ENCODE peak calls at places on chromosomes 4 and X, in seven cellular contexts. O, J, N, M, E, X and F are unnamed samples.

GRCh38 chr4:86181585-86181984 is 178.3 kb downstream of the MAPK10 start:
- DNase-seq in O (no peak), J (no peak), N (no peak), M (no peak), E (no peak), X (no peak), F (no peak)

GRCh38 chr4:98658287-98659105 is at the start of gene TSPAN5:
- DNase-seq in O (peak), J (peak), N (peak), M (peak), E (peak), X (no peak), F (peak)

GRCh38 chr4:26330186-26330787 is 9.5 kb downstream of the RBPJ start:
- DNase-seq in O (peak), J (peak), N (no peak), M (peak), E (peak), X (no peak), F (no peak)

GRCh38 chr4:18397681-18398080 is 376.1 kb upstream of the LCORL start:
- DNase-seq in O (no peak), J (no peak), N (no peak), M (no peak), E (no peak), X (no peak), F (no peak)

GRCh38 chr4:174592256-174592984 is 70.1 kb upstream of the HPGD start:
- DNase-seq in O (no peak), J (no peak), N (no peak), M (no peak), E (no peak), X (no peak), F (no peak)

GRCh38 chr4:113355550-113356371 is 306.3 kb downstream of the ANK2 start:
- DNase-seq in O (no peak), J (peak), N (no peak), M (peak), E (no peak), X (peak), F (no peak)

GRCh38 chr4:78596111-78596742 is 44.7 kb downstream of the ANXA3 start:
- DNase-seq in O (no peak), J (no peak), N (no peak), M (no peak), E (no peak), X (no peak), F (no peak)

GRCh38 chr4:115514675-115515074 is 401.3 kb upstream of the NDST4 start:
- DNase-seq in O (no peak), J (no peak), N (no peak), M (no peak), E (no peak), X (no peak), F (no peak)

GRCh38 chr4:11720292-11720691 is 291.6 kb upstream of the HS3ST1 start:
- DNase-seq in O (no peak), J (no peak), N (no peak), M (no peak), E (peak), X (no peak), F (peak)

GRCh38 chrX:129833153-129834004 is 10.3 kb downstream of the ZDHHC9 start:
- DNase-seq in O (no peak), J (no peak), N (no peak), M (no peak), E (no peak), X (no peak), F (no peak)

GRCh38 chrX:1281511-1281910 is 12.9 kb downstream of the CSF2RA start:
- DNase-seq in O (no peak), J (no peak), N (no peak), M (no peak), E (no peak), X (no peak), F (no peak)

GRCh38 chr4:8729408-8730149 is 137.0 kb downstream of the CPZ start:
- DNase-seq in O (no peak), J (no peak), N (no peak), M (no peak), E (peak), X (no peak), F (no peak)

GRCh38 chr4:136690363-136690762 is 841.9 kb downstream of the PCDH18 start:
- DNase-seq in O (no peak), J (no peak), N (no peak), M (no peak), E (no peak), X (no peak), F (no peak)

GRCh38 chr4:138051157-138051556 is 191.0 kb downstream of the SLC7A11 start:
- DNase-seq in O (no peak), J (no peak), N (no peak), M (no peak), E (no peak), X (no peak), F (no peak)

GRCh38 chr4:46258436-46258835 is 131.5 kb downstream of the GABRA2 start:
- DNase-seq in O (no peak), J (no peak), N (no peak), M (no peak), E (no peak), X (no peak), F (no peak)

GRCh38 chrX:54415534-54416350 is 24.5 kb upstream of the TSR2 start:
- DNase-seq in O (no peak), J (no peak), N (peak), M (no peak), E (no peak), X (no peak), F (no peak)

GRCh38 chrX:38375888-38376287 is 23.5 kb downstream of the OTC start:
- DNase-seq in O (no peak), J (peak), N (no peak), M (peak), E (peak), X (no peak), F (peak)

GRCh38 chr4:110543577-110543976 is 67.6 kb downstream of the ENPEP start:
- DNase-seq in O (no peak), J (no peak), N (no peak), M (no peak), E (no peak), X (no peak), F (no peak)

GRCh38 chr4:38281416-38282071 is 321.3 kb downstream of the PTTG2 start:
- DNase-seq in O (no peak), J (peak), N (no peak), M (no peak), E (no peak), X (no peak), F (no peak)

GRCh38 chrX:74080165-74080564 is 223.8 kb upstream of the ZCCHC13 start:
- DNase-seq in O (no peak), J (no peak), N (no peak), M (no peak), E (no peak), X (no peak), F (no peak)

GRCh38 chrX:30935985-30936384 is 46.9 kb upstream of the TAB3 start:
- DNase-seq in O (peak), J (peak), N (no peak), M (peak), E (peak), X (no peak), F (peak)

GRCh38 chr4:82232891-82233290 is 140.9 kb downstream of the HNRNPD start:
- DNase-seq in O (no peak), J (no peak), N (no peak), M (no peak), E (no peak), X (no peak), F (no peak)

GRCh38 chr4:169619518-169619957 is 840 bp upstream of the CLCN3 start:
- DNase-seq in O (peak), J (peak), N (no peak), M (peak), E (peak), X (no peak), F (peak)

GRCh38 chr4:139669335-139669734 is 3.7 kb downstream of the MGST2 start:
- DNase-seq in O (no peak), J (no peak), N (no peak), M (no peak), E (no peak), X (no peak), F (no peak)

GRCh38 chrX:71301195-71301924 is at the start of gene ITGB1BP2:
- DNase-seq in O (peak), J (peak), N (no peak), M (no peak), E (no peak), X (no peak), F (no peak)

GRCh38 chr4:26613735-26614134 is 29.9 kb downstream of the TBC1D19 start:
- DNase-seq in O (no peak), J (no peak), N (no peak), M (no peak), E (no peak), X (no peak), F (no peak)

DNA sequence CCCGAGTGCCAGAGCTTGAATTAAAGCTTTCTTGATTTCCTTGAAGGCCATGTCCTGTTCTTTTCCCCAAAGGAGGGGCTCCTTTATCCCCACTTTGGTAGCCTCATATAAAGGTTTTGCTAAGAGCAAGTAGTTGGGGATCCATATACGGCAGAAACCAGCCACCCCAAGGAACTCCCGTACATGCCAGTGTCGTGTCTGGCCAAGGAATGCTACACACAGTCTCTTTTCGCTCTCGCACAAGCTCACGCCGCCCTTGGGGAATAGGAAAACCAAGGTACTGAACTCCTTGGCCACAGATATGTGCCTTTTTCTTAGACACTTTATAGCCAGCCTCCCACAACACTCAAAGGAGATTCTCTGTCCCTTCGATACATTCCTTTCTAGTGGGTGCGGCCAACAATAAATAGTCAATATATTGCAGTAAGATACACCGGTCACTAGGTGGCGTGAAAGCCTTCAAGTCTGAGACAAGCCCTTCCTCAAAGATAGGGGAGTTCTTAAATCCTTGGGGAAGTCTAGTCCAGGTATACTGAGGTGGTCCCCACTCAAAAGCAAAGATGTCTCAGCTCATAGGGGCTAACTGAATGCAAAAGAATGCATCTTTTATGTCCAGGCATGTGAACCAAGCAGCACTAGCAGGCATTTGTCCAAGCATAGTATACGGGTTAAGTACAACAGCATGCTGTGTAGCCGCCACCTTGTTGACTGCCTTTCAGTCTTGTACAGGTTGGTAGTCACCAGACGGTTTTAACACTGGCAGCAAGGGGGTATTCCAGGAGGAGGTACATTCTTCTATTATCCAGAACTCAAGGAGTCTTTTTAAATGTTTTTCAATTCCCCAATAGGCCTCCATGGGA is 57.8 kb upstream of the XAGE1B start:
- DNase-seq in O (peak), J (peak), N (peak), M (peak), E (peak), X (peak), F (peak)
- TF ChIP-seq JUND in O (no peak), J (no peak), N (no peak), M (no peak), E (no peak), X (no peak), F (no peak)

GRCh38 chr4:146369446-146369845 is 152.3 kb downstream of the SLC10A7 start:
- DNase-seq in O (no peak), J (no peak), N (no peak), M (no peak), E (no peak), X (no peak), F (no peak)
- TF ChIP-seq JUND in O (no peak), J (no peak), N (no peak), M (no peak), E (no peak), X (no peak), F (no peak)

GRCh38 chr4:40055379-40055872 is 1.2 kb upstream of the N4BP2 start:
- DNase-seq in O (peak), J (peak), N (no peak), M (no peak), E (no peak), X (peak), F (no peak)
- TF ChIP-seq JUND in O (no peak), J (peak), N (no peak), M (no peak), E (no peak), X (no peak), F (no peak)

GRCh38 chr4:102817021-102817605 is 10.2 kb downstream of the UBE2D3 start:
- DNase-seq in O (no peak), J (no peak), N (no peak), M (no peak), E (no peak), X (no peak), F (no peak)

GRCh38 chr4:102823464-102823863 is 3.9 kb downstream of the UBE2D3 start:
- DNase-seq in O (no peak), J (no peak), N (no peak), M (no peak), E (no peak), X (no peak), F (no peak)

GRCh38 chr4:102817613-102818268 is 9.6 kb downstream of the UBE2D3 start:
- DNase-seq in O (no peak), J (no peak), N (no peak), M (no peak), E (no peak), X (no peak), F (no peak)

GRCh38 chr4:102815981-102816380 is 11.4 kb downstream of the UBE2D3 start:
- DNase-seq in O (peak), J (no peak), N (no peak), M (no peak), E (no peak), X (no peak), F (no peak)

GRCh38 chr4:102819588-102820365 is 7.6 kb downstream of the UBE2D3 start:
- DNase-seq in O (no peak), J (no peak), N (no peak), M (no peak), E (no peak), X (no peak), F (no peak)
- TF ChIP-seq JUND in O (no peak), J (no peak), N (no peak), M (no peak), E (no peak), X (no peak), F (no peak)

GRCh38 chr4:161827013-161827412 is 336.8 kb downstream of the FSTL5 start:
- DNase-seq in O (no peak), J (no peak), N (no peak), M (no peak), E (no peak), X (no peak), F (no peak)

GRCh38 chr4:161822174-161822573 is 341.6 kb downstream of the FSTL5 start:
- DNase-seq in O (no peak), J (no peak), N (no peak), M (no peak), E (no peak), X (no peak), F (no peak)

GRCh38 chr4:161823450-161823849 is 340.4 kb downstream of the FSTL5 start:
- DNase-seq in O (no peak), J (no peak), N (no peak), M (no peak), E (no peak), X (no peak), F (no peak)

GRCh38 chr4:161829631-161830030 is 334.2 kb downstream of the FSTL5 start:
- DNase-seq in O (no peak), J (no peak), N (no peak), M (no peak), E (no peak), X (no peak), F (no peak)

GRCh38 chr4:161828061-161828460 is 335.7 kb downstream of the FSTL5 start:
- DNase-seq in O (no peak), J (no peak), N (no peak), M (no peak), E (no peak), X (no peak), F (no peak)
- TF ChIP-seq JUND in O (no peak), J (no peak), N (no peak), M (no peak), E (no peak), X (no peak), F (no peak)

GRCh38 chr4:125735107-125735506 is 420.4 kb downstream of the FAT4 start:
- DNase-seq in O (peak), J (no peak), N (no peak), M (no peak), E (peak), X (no peak), F (no peak)
- TF ChIP-seq JUND in O (no peak), J (no peak), N (peak), M (peak), E (peak), X (no peak), F (no peak)

DNA sequence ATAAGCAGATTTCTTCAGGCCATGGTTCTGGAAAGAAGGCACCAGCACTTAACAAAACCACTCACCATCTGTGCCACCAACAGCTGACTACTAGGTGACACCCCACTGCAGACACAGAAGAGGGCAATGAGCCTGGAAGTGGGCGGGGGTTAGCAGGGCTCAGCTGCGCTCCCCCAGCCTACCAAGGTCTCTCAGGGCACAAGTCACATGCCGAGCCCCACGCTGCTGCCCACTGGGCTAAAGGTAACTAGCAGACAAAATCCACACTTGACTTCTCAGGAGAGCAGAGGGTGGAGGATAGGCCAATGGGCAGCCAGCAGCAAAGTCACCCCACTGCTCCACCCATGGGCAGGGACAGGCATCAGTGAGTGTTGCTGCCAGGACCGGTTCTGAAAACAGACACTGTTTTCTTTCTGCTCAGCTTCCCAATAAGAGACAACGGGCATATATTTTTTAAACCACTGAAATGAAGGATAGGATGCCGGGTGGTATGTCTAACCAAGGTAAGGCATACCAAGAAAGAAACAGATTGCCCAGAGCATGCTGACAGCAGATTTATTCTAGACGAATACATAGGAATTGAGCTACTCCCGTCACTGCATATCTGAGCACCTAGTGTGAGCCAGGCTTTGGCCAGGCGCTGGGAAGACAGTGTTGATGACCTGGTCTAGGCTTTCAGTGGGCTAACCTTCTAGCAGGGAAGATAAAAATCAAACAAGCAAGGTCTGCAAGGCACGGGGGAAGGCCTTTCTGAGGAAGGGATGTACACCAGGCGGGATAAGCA is 20.1 kb downstream of the ACSL1 start:
- DNase-seq in O (no peak), J (no peak), N (no peak), M (no peak), E (peak), X (no peak), F (peak)
- TF ChIP-seq JUND in O (no peak), J (no peak), N (no peak), M (no peak), E (no peak), X (no peak), F (no peak)

DNA sequence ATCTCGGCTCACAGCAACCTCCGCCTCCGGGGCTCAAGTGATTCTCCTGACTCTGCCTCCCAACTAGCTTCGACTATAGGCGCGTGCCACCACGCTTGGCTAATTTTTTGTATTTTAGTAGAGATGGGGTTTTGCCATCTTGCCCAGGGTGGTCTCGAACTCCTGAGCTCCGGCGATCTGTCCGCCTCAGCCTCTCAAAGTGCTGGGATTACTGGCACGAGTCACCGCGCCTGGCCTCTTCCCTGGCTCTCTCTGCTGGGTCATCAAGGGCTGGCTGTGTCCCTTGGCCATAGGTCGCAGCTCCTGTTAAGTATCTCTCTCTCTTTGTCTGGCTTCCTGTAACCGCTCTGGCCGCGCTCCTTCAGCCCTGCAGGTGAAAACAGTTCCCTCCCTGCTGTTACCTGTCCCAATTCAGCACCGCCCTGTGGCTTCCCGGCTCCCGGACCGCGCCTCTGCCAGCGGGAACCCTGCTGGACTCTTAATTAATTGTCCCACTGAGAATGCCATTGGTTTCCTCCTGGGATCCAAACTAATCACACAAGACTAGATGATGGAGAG is 1.3 kb upstream of the RGS12 start:
- DNase-seq in O (peak), J (no peak), N (peak), M (no peak), E (no peak), X (no peak), F (peak)
- TF ChIP-seq JUND in O (no peak), J (no peak), N (no peak), M (no peak), E (no peak), X (no peak), F (no peak)